ENCODE peak calls at places on chromosomes 3 and 15, in eight cellular contexts. G is NCI-H345, M is neural progenitor cell, H is left lobe of liver, L is H7, U is NCI-H2029 treated with DMSO at 0.1 percent for 48 hours, X is body of pancreas, A is LHCN-M2. W is an unnamed sample.

GRCh38 chr3:46677096-46677702 is 16.3 kb downstream of the ALS2CL start:
- DNase-seq in L (no peak), G (no peak), U (no peak), A (no peak), X (no peak), H (no peak), M (no peak), W (no peak)

GRCh38 chr3:72258366-72258765 is 473.4 kb upstream of the PROK2 start:
- DNase-seq in H (no peak), A (no peak), U (no peak), L (peak; percentile 59), X (no peak), M (peak; percentile 61), G (peak; percentile 80), W (no peak)

GRCh38 chr15:33729648-33730047 is 238.6 kb upstream of the CHRM5 start:
- DNase-seq in A (no peak), U (no peak), L (no peak), M (peak; percentile 26), H (no peak), X (no peak), G (no peak), W (no peak)

GRCh38 chr15:65249641-65250040 is 37.0 kb downstream of the PARP16 start:
- DNase-seq in A (no peak), G (no peak), M (no peak), H (no peak), L (no peak), X (no peak), U (no peak), W (no peak)

GRCh38 chr15:69559440-69560215 is 107.0 kb downstream of the RPLP1 start:
- DNase-seq in X (no peak), G (no peak), L (no peak), M (no peak), H (no peak), A (peak; percentile 42), U (no peak), W (no peak)

GRCh38 chr3:116179091-116179490 is 266.2 kb downstream of the LSAMP start:
- DNase-seq in L (no peak), M (no peak), H (no peak), X (no peak), A (peak; percentile 7), G (no peak), U (no peak), W (no peak)

GRCh38 chr3:189419022-189419421 is 212.2 kb upstream of the TP63 start:
- DNase-seq in U (peak; percentile 21), M (no peak), G (no peak), X (no peak), H (no peak), A (peak; percentile 63), L (no peak), W (no peak)

GRCh38 chr3:161489390-161489789 is 7.2 kb upstream of the OTOL1 start:
- DNase-seq in A (no peak), X (no peak), L (no peak), G (no peak), M (no peak), H (no peak), U (no peak), W (no peak)

GRCh38 chr3:174945951-174946350 is 86.8 kb downstream of the NAALADL2 start:
- DNase-seq in H (no peak), G (no peak), L (no peak), A (no peak), M (no peak), U (no peak), X (no peak), W (no peak)